ENCODE peak calls at places on chromosomes 6 and 20, in eight cellular contexts. V, P, X, I, K, O, F and L are unnamed samples.

GRCh38 chr6:75117701-75118100 is 88.2 kb downstream of the COL12A1 start:
- DNase-seq in K (peak; percentile 59), P (no peak), I (no peak), V (no peak), O (no peak), X (peak; percentile 35), F (no peak), L (no peak)

GRCh38 chr20:23156842-23157423 is 70.8 kb upstream of the CD93 start:
- DNase-seq in I (no peak), K (no peak), V (no peak), X (peak; percentile 25), O (no peak), F (no peak), P (no peak), L (no peak)

GRCh38 chr6:151763938-151764680 is 43.4 kb upstream of the ESR1 start:
- DNase-seq in X (peak; percentile 94), P (peak; percentile 83), K (peak; percentile 73), O (peak; percentile 95), I (peak; percentile 91), V (peak; percentile 94), F (peak; percentile 88), L (peak; percentile 46)

GRCh38 chr6:150200428-150201105 is 57.7 kb downstream of the PPP1R14C start:
- DNase-seq in P (no peak), V (no peak), X (no peak), O (no peak), I (no peak), F (no peak), K (no peak), L (no peak)

GRCh38 chr6:15952231-15953151 is 176.4 kb upstream of the MYLIP start:
- DNase-seq in O (no peak), P (no peak), X (peak; percentile 24), F (no peak), V (no peak), K (no peak), I (no peak), L (no peak)

GRCh38 chr6:52403627-52404026 is 16.5 kb upstream of the EFHC1 start:
- DNase-seq in K (no peak), F (no peak), P (no peak), I (no peak), O (peak; percentile 37), V (no peak), X (no peak), L (no peak)

GRCh38 chr6:4972438-4972837 is 31.4 kb downstream of the RPP40 start:
- DNase-seq in K (no peak), X (no peak), V (no peak), I (no peak), P (no peak), F (peak; percentile 14), O (no peak), L (no peak)

GRCh38 chr20:906703-907102 is 9.4 kb downstream of the ANGPT4 start:
- DNase-seq in X (no peak), K (no peak), P (no peak), O (peak; percentile 16), F (no peak), V (no peak), I (no peak), L (no peak)

GRCh38 chr20:43433250-43433854 is 24.3 kb upstream of the SRSF6 start:
- DNase-seq in I (no peak), K (no peak), F (no peak), P (no peak), O (no peak), V (no peak), X (no peak), L (no peak)

GRCh38 chr6:9380568-9380967 is 945.2 kb upstream of the SLC35B3 start:
- DNase-seq in V (no peak), O (no peak), K (no peak), I (no peak), F (no peak), X (no peak), P (no peak), L (no peak)

GRCh38 chr6:89459501-89459900 is 26.5 kb downstream of the ANKRD6 start:
- DNase-seq in F (no peak), P (no peak), V (no peak), O (no peak), K (no peak), I (no peak), X (no peak), L (no peak)

GRCh38 chr6:26383624-26384417 is 913 bp downstream of the BTN2A2 start:
- DNase-seq in O (peak; percentile 34), V (peak; percentile 68), P (no peak), K (peak; percentile 72), F (no peak), I (peak; percentile 29), X (peak; percentile 75), L (no peak)

GRCh38 chr6:70415247-70415646 is 1.9 kb downstream of the FAM135A start:
- DNase-seq in X (no peak), I (no peak), F (no peak), V (no peak), K (no peak), O (no peak), P (no peak), L (no peak)

GRCh38 chr6:71513036-71513435 is 224.4 kb downstream of the OGFRL1 start:
- DNase-seq in V (no peak), X (no peak), K (no peak), F (no peak), I (no peak), O (no peak), P (no peak), L (no peak)

GRCh38 chr6:140436023-140436811 is 1061.8 kb upstream of the CITED2 start:
- DNase-seq in O (no peak), K (peak; percentile 67), I (no peak), V (peak; percentile 83), F (no peak), X (peak; percentile 71), P (no peak), L (no peak)

GRCh38 chr6:43203029-43203717 is 21.2 kb downstream of the CUL9 start:
- DNase-seq in X (no peak), P (no peak), V (no peak), K (no peak), O (no peak), F (no peak), I (no peak), L (no peak)

GRCh38 chr20:5918856-5919633 is 31.3 kb downstream of the TRMT6 start:
- DNase-seq in F (no peak), V (no peak), K (peak; percentile 44), P (no peak), X (peak; percentile 63), I (no peak), O (no peak), L (peak; percentile 53)

GRCh38 chr6:52360601-52361346 is 1.2 kb upstream of the PAQR8 start:
- DNase-seq in O (no peak), K (no peak), F (no peak), X (no peak), P (no peak), I (no peak), V (no peak), L (no peak)

DNA sequence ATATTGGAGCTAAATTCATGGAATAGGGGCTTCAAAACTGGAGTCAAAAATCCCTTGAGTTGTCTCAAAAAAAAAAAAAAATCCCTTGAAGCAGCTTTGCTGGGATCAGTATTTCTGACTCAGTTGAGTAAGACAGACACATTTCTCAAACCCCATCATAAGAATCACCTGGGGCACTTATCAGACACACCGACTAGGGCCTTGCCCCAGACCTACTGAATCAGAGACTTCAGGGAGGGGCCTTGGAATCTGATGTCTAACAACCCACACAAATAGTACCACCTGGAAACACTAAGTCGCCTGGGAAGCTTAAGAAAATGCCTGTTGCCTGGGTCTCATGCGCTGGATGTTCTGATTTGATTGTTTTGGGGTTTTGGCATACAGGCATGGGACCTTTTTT is 44.9 kb upstream of the RNF144B start:
- DNase-seq in P (no peak), X (no peak), V (no peak), I (no peak), O (no peak), K (no peak), F (no peak), L (no peak)
- H3K4me1 ChIP-seq in P (no peaks in the 10 kb centered on the region), X (no peaks in the 10 kb centered on the region), V (peaks cover 10% of the 10 kb centered on the region), I (no peaks in the 10 kb centered on the region), O (no peaks in the 10 kb centered on the region), K (peaks cover 2% of the 10 kb centered on the region), F (no peaks in the 10 kb centered on the region), L (no peaks in the 10 kb centered on the region)

DNA sequence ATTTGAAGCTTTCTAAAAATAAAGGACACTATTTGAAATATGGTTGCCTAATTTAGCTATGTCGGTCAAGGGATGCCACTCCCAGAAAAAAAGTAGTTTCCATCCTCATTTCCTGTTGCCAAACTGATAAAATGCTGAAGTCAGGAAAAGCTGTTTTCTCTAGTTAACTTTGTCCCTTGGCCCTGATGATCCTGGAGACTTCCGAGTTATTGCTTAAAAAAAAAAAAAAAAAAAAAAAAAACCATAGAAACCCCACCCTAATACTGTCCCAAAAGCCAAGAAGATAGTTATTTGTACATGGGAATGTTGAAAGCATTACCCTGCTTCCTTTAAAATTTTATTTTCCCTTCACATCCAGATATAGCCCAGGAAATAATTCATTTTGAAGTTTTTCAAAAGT is 236.7 kb downstream of the SOD2 start:
- DNase-seq in O (no peak), X (no peak), V (no peak), F (no peak), I (no peak), P (no peak), K (no peak), L (no peak)
- H3K4me1 ChIP-seq in O (no peaks in the 10 kb centered on the region), X (peaks cover 2% of the 10 kb centered on the region), V (no peaks in the 10 kb centered on the region), F (no peaks in the 10 kb centered on the region), I (no peaks in the 10 kb centered on the region), P (no peaks in the 10 kb centered on the region), K (no peaks in the 10 kb centered on the region), L (no peaks in the 10 kb centered on the region)

DNA sequence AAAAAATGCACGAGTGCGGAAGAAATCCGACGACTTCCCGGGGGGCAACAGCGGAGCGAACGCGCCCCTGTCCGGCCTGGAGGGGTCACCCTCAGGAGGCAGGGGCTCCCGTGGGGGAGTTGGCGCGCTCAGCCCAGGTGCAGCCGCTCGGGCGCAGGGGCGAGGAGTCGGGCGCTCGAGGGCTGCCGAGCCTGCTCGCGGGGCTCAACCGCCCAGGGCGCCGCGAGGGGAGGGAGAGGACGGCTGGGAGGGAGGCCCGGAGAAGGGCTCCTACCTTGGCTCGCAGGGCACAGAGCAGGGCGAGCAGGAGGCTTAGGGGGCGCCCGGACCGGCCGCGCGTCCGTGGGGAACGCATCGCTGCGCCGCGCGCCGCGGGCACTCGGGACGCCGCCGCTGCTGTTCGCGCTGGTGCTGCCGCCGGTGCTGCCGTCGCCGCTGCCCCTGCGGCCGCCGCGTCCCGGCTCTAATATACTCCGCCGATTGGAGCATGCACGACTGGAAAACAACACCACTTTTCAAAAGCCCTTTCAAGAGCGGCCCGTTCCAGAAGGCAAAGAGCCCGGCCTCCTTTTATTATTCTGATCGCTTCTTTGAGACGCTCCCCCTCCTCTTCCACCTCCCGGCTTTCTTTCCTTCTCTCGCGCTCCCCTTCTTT is 496 bp downstream of the JAG1 start:
- DNase-seq in X (peak; percentile 72), I (no peak), F (peak; percentile 37), V (peak; percentile 83), O (peak; percentile 50), K (no peak), P (no peak), L (no peak)
- H3K4me1 ChIP-seq in X (peaks cover 9% of the 10 kb centered on the region), I (peaks cover 12% of the 10 kb centered on the region), F (peaks cover 6% of the 10 kb centered on the region), V (peaks cover 38% of the 10 kb centered on the region), O (peaks cover 41% of the 10 kb centered on the region), K (peaks cover 8% of the 10 kb centered on the region), P (no peaks in the 10 kb centered on the region), L (peaks cover 45% of the 10 kb centered on the region)

DNA sequence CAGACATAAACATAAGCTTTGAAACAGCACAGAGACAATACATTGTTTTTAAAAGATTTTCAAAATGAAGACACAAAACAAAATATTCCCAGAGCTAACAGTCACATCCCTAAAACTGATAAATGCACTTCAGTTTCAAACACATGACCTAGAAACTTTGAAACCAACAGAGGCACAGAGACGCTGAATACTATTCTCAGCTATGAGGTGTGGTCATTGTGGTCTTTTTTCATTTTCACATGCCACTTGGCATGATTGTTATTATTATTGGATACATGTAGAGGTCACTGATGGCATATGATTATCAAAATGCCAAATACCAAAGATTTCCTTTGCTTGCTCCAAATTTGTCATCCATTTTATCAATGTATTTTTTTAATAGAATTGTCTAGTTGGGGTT is 306.9 kb downstream of the QKI start:
- DNase-seq in K (no peak), O (no peak), F (no peak), I (no peak), P (no peak), V (no peak), X (no peak), L (no peak)
- H3K4me1 ChIP-seq in K (no peaks in the 10 kb centered on the region), O (no peaks in the 10 kb centered on the region), F (no peaks in the 10 kb centered on the region), I (no peaks in the 10 kb centered on the region), P (no peaks in the 10 kb centered on the region), V (no peaks in the 10 kb centered on the region), X (no peaks in the 10 kb centered on the region), L (no peaks in the 10 kb centered on the region)